ENCODE peak calls at places on chromosomes 7 and 10, in nine cellular contexts. One of them, this sample, is unnamed.
A peak's percentile ranks its signal among the peaks of the same experiment; 100 is the strongest.

GRCh38 chr7:148867571-148868377 is 16.3 kb downstream of the EZH2 start:
- DNase-seq in GM13976: no peak
- DNase-seq in BE2C: no peak
- DNase-seq in cardiac fibroblast: no peak
- DNase-seq in endothelial cell: no peak
- DNase-seq in HCT116: no peak
- DNase-seq in foreskin fibroblast: no peak
- DNase-seq in cardiac muscle cell: no peak
- DNase-seq in lower lobe of right lung: no peak
- DNase-seq in this sample: no peak

GRCh38 chr10:14952851-14953451 is 945 bp downstream of the DCLRE1C start:
- DNase-seq in GM13976: no peak
- DNase-seq in BE2C: no peak
- DNase-seq in cardiac fibroblast: peak; percentile 13
- DNase-seq in endothelial cell: peak; percentile 8
- DNase-seq in HCT116: no peak
- DNase-seq in foreskin fibroblast: peak; percentile 41
- DNase-seq in cardiac muscle cell: no peak
- DNase-seq in lower lobe of right lung: no peak
- DNase-seq in this sample: no peak

GRCh38 chr10:104650072-104650471 is 9.0 kb downstream of the SORCS3 start:
- DNase-seq in GM13976: no peak
- DNase-seq in BE2C: no peak
- DNase-seq in cardiac fibroblast: no peak
- DNase-seq in endothelial cell: no peak
- DNase-seq in HCT116: no peak
- DNase-seq in foreskin fibroblast: peak; percentile 17
- DNase-seq in cardiac muscle cell: no peak
- DNase-seq in lower lobe of right lung: no peak
- DNase-seq in this sample: no peak

GRCh38 chr10:52353960-52354394 is 39.9 kb downstream of the DKK1 start:
- DNase-seq in GM13976: no peak
- DNase-seq in BE2C: no peak
- DNase-seq in cardiac fibroblast: peak; percentile 55
- DNase-seq in endothelial cell: no peak
- DNase-seq in HCT116: no peak
- DNase-seq in foreskin fibroblast: peak; percentile 86
- DNase-seq in cardiac muscle cell: peak; percentile 50
- DNase-seq in lower lobe of right lung: no peak
- DNase-seq in this sample: no peak

GRCh38 chr7:151899513-151900360 is 22.8 kb upstream of the PRKAG2 start:
- DNase-seq in GM13976: no peak
- DNase-seq in BE2C: no peak
- DNase-seq in cardiac fibroblast: no peak
- DNase-seq in endothelial cell: no peak
- DNase-seq in HCT116: no peak
- DNase-seq in foreskin fibroblast: no peak
- DNase-seq in cardiac muscle cell: no peak
- DNase-seq in lower lobe of right lung: no peak
- DNase-seq in this sample: no peak

GRCh38 chr7:12299367-12299766 is 88.3 kb downstream of the TMEM106B start:
- DNase-seq in GM13976: no peak
- DNase-seq in BE2C: no peak
- DNase-seq in cardiac fibroblast: no peak
- DNase-seq in endothelial cell: no peak
- DNase-seq in HCT116: no peak
- DNase-seq in foreskin fibroblast: no peak
- DNase-seq in cardiac muscle cell: no peak
- DNase-seq in lower lobe of right lung: no peak
- DNase-seq in this sample: no peak

GRCh38 chr10:127243490-127244272 is 47.3 kb upstream of the INSYN2A start:
- DNase-seq in GM13976: no peak
- DNase-seq in BE2C: peak; percentile 41
- DNase-seq in cardiac fibroblast: peak; percentile 40
- DNase-seq in endothelial cell: peak; percentile 78
- DNase-seq in HCT116: peak; percentile 39
- DNase-seq in foreskin fibroblast: peak; percentile 47
- DNase-seq in cardiac muscle cell: peak; percentile 52
- DNase-seq in lower lobe of right lung: no peak
- DNase-seq in this sample: peak; percentile 67

GRCh38 chr10:456486-456885 is 233.0 kb downstream of the DIP2C start:
- DNase-seq in GM13976: no peak
- DNase-seq in BE2C: no peak
- DNase-seq in cardiac fibroblast: no peak
- DNase-seq in endothelial cell: no peak
- DNase-seq in HCT116: no peak
- DNase-seq in foreskin fibroblast: peak; percentile 14
- DNase-seq in cardiac muscle cell: no peak
- DNase-seq in lower lobe of right lung: no peak
- DNase-seq in this sample: no peak

GRCh38 chr7:16203065-16203464 is 218.3 kb downstream of the CRPPA start:
- DNase-seq in GM13976: no peak
- DNase-seq in BE2C: no peak
- DNase-seq in cardiac fibroblast: no peak
- DNase-seq in endothelial cell: no peak
- DNase-seq in HCT116: no peak
- DNase-seq in foreskin fibroblast: no peak
- DNase-seq in cardiac muscle cell: no peak
- DNase-seq in lower lobe of right lung: no peak
- DNase-seq in this sample: peak; percentile 39

GRCh38 chr7:293681-294439 is 3.9 kb downstream of the FOXL3 start:
- DNase-seq in GM13976: no peak
- DNase-seq in BE2C: no peak
- DNase-seq in cardiac fibroblast: no peak
- DNase-seq in endothelial cell: no peak
- DNase-seq in HCT116: no peak
- DNase-seq in foreskin fibroblast: no peak
- DNase-seq in cardiac muscle cell: no peak
- DNase-seq in lower lobe of right lung: no peak
- DNase-seq in this sample: no peak

GRCh38 chr10:90148121-90148855 is 446.9 kb downstream of the KIF20B start:
- DNase-seq in GM13976: no peak
- DNase-seq in BE2C: no peak
- DNase-seq in cardiac fibroblast: peak; percentile 77
- DNase-seq in endothelial cell: peak; percentile 11
- DNase-seq in HCT116: peak; percentile 71
- DNase-seq in foreskin fibroblast: peak; percentile 67
- DNase-seq in cardiac muscle cell: peak; percentile 83
- DNase-seq in lower lobe of right lung: no peak
- DNase-seq in this sample: peak; percentile 14
- TF ChIP-seq CTCF in GM13976: peak; percentile 13
- TF ChIP-seq CTCF in BE2C: peak; percentile 23
- TF ChIP-seq CTCF in cardiac fibroblast: peak; percentile 67
- TF ChIP-seq CTCF in endothelial cell: peak; percentile 30
- TF ChIP-seq CTCF in HCT116: peak; percentile 76
- TF ChIP-seq CTCF in foreskin fibroblast: peak; percentile 65
- TF ChIP-seq CTCF in cardiac muscle cell: peak; percentile 78
- TF ChIP-seq CTCF in lower lobe of right lung: peak; percentile 31
- TF ChIP-seq CTCF in this sample: peak; percentile 15

GRCh38 chr10:6786579-6787031 is 206.5 kb upstream of the PRKCQ start:
- DNase-seq in GM13976: no peak
- DNase-seq in BE2C: no peak
- DNase-seq in cardiac fibroblast: peak; percentile 73
- DNase-seq in endothelial cell: no peak
- DNase-seq in HCT116: no peak
- DNase-seq in foreskin fibroblast: peak; percentile 89
- DNase-seq in cardiac muscle cell: peak; percentile 62
- DNase-seq in lower lobe of right lung: no peak
- DNase-seq in this sample: no peak
- TF ChIP-seq CTCF in GM13976: no peak
- TF ChIP-seq CTCF in BE2C: peak; percentile 20
- TF ChIP-seq CTCF in cardiac fibroblast: peak; percentile 26
- TF ChIP-seq CTCF in endothelial cell: no peak
- TF ChIP-seq CTCF in HCT116: peak; percentile 35
- TF ChIP-seq CTCF in foreskin fibroblast: peak; percentile 52
- TF ChIP-seq CTCF in cardiac muscle cell: peak; percentile 53
- TF ChIP-seq CTCF in lower lobe of right lung: peak; percentile 10
- TF ChIP-seq CTCF in this sample: no peak

DNA sequence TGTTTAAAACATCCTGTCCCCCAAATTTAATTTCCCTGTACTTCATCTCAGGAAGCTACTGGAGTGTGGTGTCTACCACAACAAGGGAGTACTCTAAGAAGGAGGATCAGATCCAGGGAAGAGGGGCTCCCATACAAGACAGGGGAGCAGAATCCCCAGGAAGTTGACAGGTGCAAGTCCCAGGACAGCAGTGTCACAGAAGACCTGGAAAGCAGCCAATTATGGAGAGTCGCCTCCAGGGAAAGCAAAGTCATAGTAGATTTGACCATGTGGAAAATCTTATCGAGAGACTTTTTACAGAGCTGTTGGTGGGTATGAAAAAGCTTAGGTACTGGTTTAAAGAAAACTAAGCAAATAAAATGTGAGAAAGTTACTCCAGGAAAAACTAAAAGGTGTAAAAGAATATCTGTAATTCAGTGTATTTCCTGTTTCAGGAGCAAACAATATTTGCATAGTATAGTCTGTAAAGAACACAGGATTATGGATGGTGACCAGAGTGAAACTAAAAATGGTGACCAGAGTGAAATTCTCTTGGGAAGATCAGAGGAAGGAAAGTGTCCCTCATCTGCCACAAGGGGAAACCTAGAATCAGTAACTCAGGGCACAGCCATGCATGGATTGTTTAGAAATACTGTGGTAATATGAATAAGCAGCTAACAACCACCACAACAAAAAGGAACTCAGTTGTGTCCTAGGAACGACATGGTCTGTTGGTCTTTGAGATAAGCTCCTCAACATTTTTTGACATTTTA is 44.5 kb downstream of the LANCL2 start:
- DNase-seq in GM13976: no peak
- DNase-seq in BE2C: peak; percentile 39
- DNase-seq in cardiac fibroblast: no peak
- DNase-seq in endothelial cell: no peak
- DNase-seq in HCT116: no peak
- DNase-seq in foreskin fibroblast: no peak
- DNase-seq in cardiac muscle cell: no peak
- DNase-seq in lower lobe of right lung: no peak
- DNase-seq in this sample: no peak
- TF ChIP-seq CTCF in GM13976: no peak
- TF ChIP-seq CTCF in BE2C: peak; percentile 18
- TF ChIP-seq CTCF in cardiac fibroblast: peak; percentile 6
- TF ChIP-seq CTCF in endothelial cell: peak; percentile 12
- TF ChIP-seq CTCF in HCT116: no peak
- TF ChIP-seq CTCF in foreskin fibroblast: no peak
- TF ChIP-seq CTCF in cardiac muscle cell: no peak
- TF ChIP-seq CTCF in lower lobe of right lung: no peak
- TF ChIP-seq CTCF in this sample: no peak

GRCh38 chr10:93006435-93007039 is 54.1 kb upstream of the CYP26C1 start:
- DNase-seq in GM13976: peak; percentile 12
- DNase-seq in BE2C: no peak
- DNase-seq in cardiac fibroblast: peak; percentile 73
- DNase-seq in endothelial cell: no peak
- DNase-seq in HCT116: no peak
- DNase-seq in foreskin fibroblast: peak; percentile 74
- DNase-seq in cardiac muscle cell: peak; percentile 71
- DNase-seq in lower lobe of right lung: no peak
- DNase-seq in this sample: peak; percentile 10
- TF ChIP-seq CTCF in GM13976: peak; percentile 25
- TF ChIP-seq CTCF in BE2C: peak; percentile 75
- TF ChIP-seq CTCF in cardiac fibroblast: peak; percentile 64
- TF ChIP-seq CTCF in endothelial cell: no peak
- TF ChIP-seq CTCF in HCT116: peak; percentile 67
- TF ChIP-seq CTCF in foreskin fibroblast: peak; percentile 71
- TF ChIP-seq CTCF in cardiac muscle cell: peak; percentile 74
- TF ChIP-seq CTCF in lower lobe of right lung: peak; percentile 59
- TF ChIP-seq CTCF in this sample: no peak

GRCh38 chr10:61634711-61635110 is 28.0 kb upstream of the CABCOCO1 start:
- DNase-seq in GM13976: no peak
- DNase-seq in BE2C: no peak
- DNase-seq in cardiac fibroblast: peak; percentile 41
- DNase-seq in endothelial cell: no peak
- DNase-seq in HCT116: no peak
- DNase-seq in foreskin fibroblast: peak; percentile 69
- DNase-seq in cardiac muscle cell: peak; percentile 37
- DNase-seq in lower lobe of right lung: no peak
- DNase-seq in this sample: no peak
- TF ChIP-seq CTCF in GM13976: no peak
- TF ChIP-seq CTCF in BE2C: no peak
- TF ChIP-seq CTCF in cardiac fibroblast: no peak
- TF ChIP-seq CTCF in endothelial cell: no peak
- TF ChIP-seq CTCF in HCT116: no peak
- TF ChIP-seq CTCF in foreskin fibroblast: no peak
- TF ChIP-seq CTCF in cardiac muscle cell: no peak
- TF ChIP-seq CTCF in lower lobe of right lung: no peak
- TF ChIP-seq CTCF in this sample: no peak

DNA sequence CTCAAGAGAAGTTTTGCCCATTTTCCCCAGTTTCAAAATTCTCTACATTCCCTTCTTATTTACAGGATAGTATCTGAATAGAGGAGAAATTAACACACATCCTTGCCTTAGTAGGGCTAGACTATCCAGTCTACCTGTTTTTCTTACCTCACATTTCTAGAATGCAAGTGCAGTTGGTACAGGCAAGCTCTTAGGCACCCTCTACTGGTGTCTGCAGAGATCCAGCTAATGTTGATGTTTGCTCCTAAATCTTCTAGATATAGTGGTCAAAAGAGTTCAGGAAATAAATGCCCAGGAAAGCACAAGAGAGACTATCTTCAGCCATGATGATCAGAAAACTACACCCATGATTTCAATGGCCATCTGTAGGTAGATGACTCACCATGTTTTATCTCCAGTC is 205.3 kb downstream of the HTR7 start:
- DNase-seq in GM13976: no peak
- DNase-seq in BE2C: no peak
- DNase-seq in cardiac fibroblast: peak; percentile 59
- DNase-seq in endothelial cell: no peak
- DNase-seq in HCT116: peak; percentile 34
- DNase-seq in foreskin fibroblast: peak; percentile 68
- DNase-seq in cardiac muscle cell: peak; percentile 66
- DNase-seq in lower lobe of right lung: no peak
- DNase-seq in this sample: no peak
- TF ChIP-seq CTCF in GM13976: no peak
- TF ChIP-seq CTCF in BE2C: peak; percentile 31
- TF ChIP-seq CTCF in cardiac fibroblast: peak; percentile 66
- TF ChIP-seq CTCF in endothelial cell: no peak
- TF ChIP-seq CTCF in HCT116: peak; percentile 66
- TF ChIP-seq CTCF in foreskin fibroblast: peak; percentile 61
- TF ChIP-seq CTCF in cardiac muscle cell: peak; percentile 66
- TF ChIP-seq CTCF in lower lobe of right lung: peak; percentile 13
- TF ChIP-seq CTCF in this sample: no peak

DNA sequence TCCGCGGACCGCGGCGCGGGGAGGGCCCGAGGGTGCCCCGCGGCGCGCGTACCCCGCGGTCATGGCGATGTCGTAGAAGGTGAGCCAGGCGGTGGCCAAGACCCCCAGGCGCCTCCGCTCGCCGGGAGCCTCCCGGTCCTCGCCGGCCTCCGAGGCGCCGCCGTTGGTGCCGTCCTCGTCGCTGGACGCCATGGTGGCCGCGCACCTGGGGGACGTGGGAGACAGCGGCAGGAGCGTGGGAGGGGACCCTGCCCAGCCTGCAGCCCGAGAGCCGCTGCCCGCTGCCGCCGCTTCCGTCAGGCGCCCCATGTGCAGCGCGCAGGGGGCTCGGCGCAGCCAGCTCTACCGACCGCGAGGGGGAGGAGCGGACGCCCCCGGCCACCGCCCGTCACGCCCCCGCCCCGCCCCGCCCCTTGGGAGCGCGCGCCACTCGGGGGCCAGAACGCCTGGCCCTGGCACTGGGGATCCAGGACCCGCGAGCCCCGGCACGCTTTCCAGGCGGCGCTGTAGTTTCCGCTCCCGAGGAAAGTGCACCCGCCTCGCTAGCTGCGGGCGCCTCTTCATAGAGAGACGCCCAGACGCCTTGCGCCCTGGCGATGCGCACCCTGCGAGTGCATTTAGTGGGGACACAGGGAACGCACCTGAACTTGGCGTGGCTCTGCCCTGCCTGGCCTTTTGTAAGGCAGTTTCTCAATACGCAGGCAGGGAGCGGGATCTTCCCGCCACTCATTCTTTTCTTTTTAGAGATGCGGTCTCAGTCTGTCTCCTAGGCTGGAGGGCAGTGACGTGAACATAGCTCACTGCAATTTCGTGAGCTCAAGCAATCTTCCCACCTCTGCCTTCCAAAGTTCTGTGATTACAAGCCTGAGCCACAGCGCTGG is at the start of gene HACD1:
- DNase-seq in GM13976: peak; percentile 73
- DNase-seq in BE2C: peak; percentile 91
- DNase-seq in cardiac fibroblast: peak; percentile 64
- DNase-seq in endothelial cell: peak; percentile 72
- DNase-seq in HCT116: peak; percentile 59
- DNase-seq in foreskin fibroblast: peak; percentile 87
- DNase-seq in cardiac muscle cell: peak; percentile 65
- DNase-seq in lower lobe of right lung: peak; percentile 85
- DNase-seq in this sample: peak; percentile 66
- TF ChIP-seq CTCF in GM13976: no peak
- TF ChIP-seq CTCF in BE2C: peak; percentile 34
- TF ChIP-seq CTCF in cardiac fibroblast: no peak
- TF ChIP-seq CTCF in endothelial cell: no peak
- TF ChIP-seq CTCF in HCT116: peak; percentile 18
- TF ChIP-seq CTCF in foreskin fibroblast: no peak
- TF ChIP-seq CTCF in cardiac muscle cell: peak; percentile 23
- TF ChIP-seq CTCF in lower lobe of right lung: peak; percentile 28
- TF ChIP-seq CTCF in this sample: no peak

This sample was measured in Calu3.